ENCODE peak calls at places on chromosome 12, in five cellular contexts. B is amygdala, L is choroid plexus epithelial cell, H is NCI-H1417, T is naive B cell. Q is an unnamed sample.

GRCh38 chr12:53806689-53807088 is 54.9 kb upstream of the CISTR start:
- DNase-seq in B (no peak), L (peak), H (no peak), T (no peak), Q (peak)

GRCh38 chr12:45165284-45165683 is 50.6 kb upstream of the ANO6 start:
- DNase-seq in B (no peak), L (no peak), H (no peak), T (no peak), Q (no peak)

GRCh38 chr12:52389313-52390207 is 4.1 kb upstream of the KRT84 start:
- DNase-seq in B (no peak), L (no peak), H (no peak), T (no peak), Q (peak)

GRCh38 chr12:31406345-31406744 is 80.4 kb upstream of the SINHCAF start:
- DNase-seq in B (no peak), L (peak), H (no peak), T (peak), Q (no peak)

GRCh38 chr12:132672116-132672515 is 15.0 kb downstream of the POLE start:
- DNase-seq in B (no peak), L (no peak), H (no peak), T (no peak), Q (no peak)

GRCh38 chr12:121466800-121467637 is 67.1 kb downstream of the RNF34 start:
- DNase-seq in B (peak), L (peak), H (peak), T (peak), Q (peak)

GRCh38 chr12:115898670-115899069 is 378.8 kb downstream of the MED13L start:
- DNase-seq in B (no peak), L (peak), H (no peak), T (no peak), Q (no peak)

GRCh38 chr12:72337382-72337781 is 65.2 kb downstream of the TRHDE start:
- DNase-seq in B (no peak), L (no peak), H (no peak), T (no peak), Q (no peak)

GRCh38 chr12:130977046-130977758 is 23.5 kb downstream of the ADGRD1 start:
- DNase-seq in B (no peak), L (no peak), H (no peak), T (no peak), Q (no peak)

GRCh38 chr12:112815589-112816321 is 24.2 kb downstream of the RPH3A start:
- DNase-seq in B (no peak), L (no peak), H (no peak), T (no peak), Q (no peak)

GRCh38 chr12:46763230-46763629 is 62.6 kb downstream of the SLC38A4 start:
- DNase-seq in B (no peak), L (no peak), H (no peak), T (no peak), Q (no peak)

GRCh38 chr12:69556383-69556782 is 28.9 kb upstream of the CCT2 start:
- DNase-seq in B (no peak), L (no peak), H (no peak), T (no peak), Q (no peak)

GRCh38 chr12:19263666-19264065 is 134.1 kb downstream of the PLEKHA5 start:
- DNase-seq in B (no peak), L (no peak), H (no peak), T (no peak), Q (no peak)

GRCh38 chr12:124917135-124917840 is 2.8 kb upstream of the UBC start:
- DNase-seq in B (no peak), L (peak), H (no peak), T (peak), Q (peak)

GRCh38 chr12:100579844-100580243 is 6.4 kb downstream of the GAS2L3 start:
- DNase-seq in B (no peak), L (no peak), H (no peak), T (no peak), Q (no peak)

GRCh38 chr12:2801044-2801783 is 6.4 kb downstream of the FKBP4 start:
- DNase-seq in B (peak), L (no peak), H (no peak), T (no peak), Q (no peak)

GRCh38 chr12:21828111-21828775 is 53.7 kb upstream of the KCNJ8 start:
- DNase-seq in B (no peak), L (peak), H (no peak), T (no peak), Q (peak)

GRCh38 chr12:116980083-116980482 is 69.3 kb downstream of the FBXW8 start:
- DNase-seq in B (no peak), L (no peak), H (no peak), T (no peak), Q (no peak)

GRCh38 chr12:115794659-115795081 is 482.8 kb downstream of the MED13L start:
- DNase-seq in B (no peak), L (no peak), H (peak), T (no peak), Q (no peak)

GRCh38 chr12:83468988-83469908 is 782.5 kb downstream of the TMTC2 start:
- DNase-seq in B (no peak), L (peak), H (no peak), T (no peak), Q (no peak)

GRCh38 chr12:102232446-102232845 is 34.8 kb upstream of the PMCH start:
- DNase-seq in B (no peak), L (no peak), H (no peak), T (no peak), Q (no peak)

GRCh38 chr12:116657921-116658495 is 79.9 kb downstream of the SPRING1 start:
- DNase-seq in B (no peak), L (no peak), H (no peak), T (no peak), Q (no peak)

GRCh38 chr12:89281534-89281857 is 70.8 kb downstream of the DUSP6 start:
- DNase-seq in B (no peak), L (no peak), H (no peak), T (no peak), Q (no peak)

GRCh38 chr12:3920378-3921141 is 47.4 kb upstream of the PARP11 start:
- DNase-seq in B (no peak), L (peak), H (peak), T (no peak), Q (no peak)

GRCh38 chr12:31466768-31467167 is 124.2 kb downstream of the DENND5B start:
- DNase-seq in B (no peak), L (peak), H (no peak), T (no peak), Q (peak)

GRCh38 chr12:77120156-77120555 is 54.8 kb upstream of the E2F7 start:
- DNase-seq in B (no peak), L (peak), H (no peak), T (no peak), Q (peak)

GRCh38 chr12:6460751-6461371 is 9.0 kb downstream of the TAPBPL start:
- DNase-seq in B (no peak), L (no peak), H (no peak), T (no peak), Q (no peak)

GRCh38 chr12:10957741-10958140 is 18.7 kb upstream of the TAS2R14 start:
- DNase-seq in B (no peak), L (peak), H (no peak), T (no peak), Q (no peak)

GRCh38 chr12:113471619-113472171 is at the start of gene LHX5:
- DNase-seq in B (no peak), L (no peak), H (peak), T (no peak), Q (no peak)

GRCh38 chr12:122195405-122195804 is 8.1 kb upstream of the B3GNT4 start:
- DNase-seq in B (no peak), L (no peak), H (no peak), T (no peak), Q (no peak)

GRCh38 chr12:77681726-77682125 is 149.0 kb upstream of the NAV3 start:
- DNase-seq in B (no peak), L (no peak), H (no peak), T (no peak), Q (no peak)